ENCODE peak calls at places on chromosomes 12 and 14, in ten cellular contexts. One of them, this sample, is unnamed. For H3K36me3 and H3K27me3, the result is how much of the 10 kb centered on the place peaks cover.

GRCh38 chr12:104263580-104264358 is 39.8 kb upstream of the EID3 start:
- DNase-seq in colonic mucosa: no peak
- DNase-seq in psoas muscle: no peak
- DNase-seq in body of pancreas: no peak
- DNase-seq in lung: no peak
- DNase-seq in trophoblast cell: no peak
- DNase-seq in aorta: no peak
- DNase-seq in hepatocyte: no peak
- DNase-seq in kidney epithelial cell: no peak
- DNase-seq in effector memory CD4-positive, alpha-beta T cell: no peak
- DNase-seq in this sample: no peak

GRCh38 chr12:104569348-104570173 is 112.8 kb downstream of the CHST11 start:
- DNase-seq in colonic mucosa: peak
- DNase-seq in psoas muscle: no peak
- DNase-seq in body of pancreas: no peak
- DNase-seq in lung: no peak
- DNase-seq in trophoblast cell: peak
- DNase-seq in aorta: no peak
- DNase-seq in hepatocyte: no peak
- DNase-seq in kidney epithelial cell: no peak
- DNase-seq in effector memory CD4-positive, alpha-beta T cell: peak
- DNase-seq in this sample: no peak

GRCh38 chr14:51716610-51717009 is 64.9 kb downstream of the FRMD6 start:
- DNase-seq in colonic mucosa: no peak
- DNase-seq in psoas muscle: no peak
- DNase-seq in body of pancreas: no peak
- DNase-seq in lung: no peak
- DNase-seq in trophoblast cell: no peak
- DNase-seq in aorta: no peak
- DNase-seq in hepatocyte: no peak
- DNase-seq in kidney epithelial cell: no peak
- DNase-seq in effector memory CD4-positive, alpha-beta T cell: no peak
- DNase-seq in this sample: no peak

GRCh38 chr12:75878382-75878720 is 153.2 kb downstream of the PHLDA1 start:
- DNase-seq in colonic mucosa: no peak
- DNase-seq in psoas muscle: no peak
- DNase-seq in body of pancreas: no peak
- DNase-seq in lung: no peak
- DNase-seq in trophoblast cell: no peak
- DNase-seq in aorta: no peak
- DNase-seq in hepatocyte: peak
- DNase-seq in kidney epithelial cell: no peak
- DNase-seq in effector memory CD4-positive, alpha-beta T cell: no peak
- DNase-seq in this sample: no peak

GRCh38 chr14:93295541-93296220 is 37.2 kb downstream of the BTBD7 start:
- DNase-seq in colonic mucosa: no peak
- DNase-seq in psoas muscle: no peak
- DNase-seq in body of pancreas: no peak
- DNase-seq in lung: no peak
- DNase-seq in trophoblast cell: no peak
- DNase-seq in aorta: no peak
- DNase-seq in hepatocyte: no peak
- DNase-seq in kidney epithelial cell: no peak
- DNase-seq in effector memory CD4-positive, alpha-beta T cell: no peak
- DNase-seq in this sample: no peak

GRCh38 chr14:66056926-66057552 is 429.1 kb upstream of the CCDC196 start:
- DNase-seq in colonic mucosa: peak
- DNase-seq in psoas muscle: no peak
- DNase-seq in body of pancreas: no peak
- DNase-seq in lung: no peak
- DNase-seq in trophoblast cell: no peak
- DNase-seq in aorta: no peak
- DNase-seq in hepatocyte: no peak
- DNase-seq in kidney epithelial cell: no peak
- DNase-seq in effector memory CD4-positive, alpha-beta T cell: no peak
- DNase-seq in this sample: no peak

GRCh38 chr12:3558255-3558654 is 67.3 kb downstream of the PRMT8 start:
- DNase-seq in colonic mucosa: no peak
- DNase-seq in psoas muscle: no peak
- DNase-seq in body of pancreas: no peak
- DNase-seq in lung: no peak
- DNase-seq in trophoblast cell: peak
- DNase-seq in aorta: no peak
- DNase-seq in hepatocyte: no peak
- DNase-seq in kidney epithelial cell: no peak
- DNase-seq in effector memory CD4-positive, alpha-beta T cell: no peak
- DNase-seq in this sample: no peak

GRCh38 chr14:69056389-69056788 is 77.3 kb upstream of the ACTN1 start:
- DNase-seq in colonic mucosa: no peak
- DNase-seq in psoas muscle: no peak
- DNase-seq in body of pancreas: no peak
- DNase-seq in lung: no peak
- DNase-seq in trophoblast cell: peak
- DNase-seq in aorta: no peak
- DNase-seq in hepatocyte: peak
- DNase-seq in kidney epithelial cell: peak
- DNase-seq in effector memory CD4-positive, alpha-beta T cell: no peak
- DNase-seq in this sample: peak

GRCh38 chr12:18700254-18700653 is 37.6 kb downstream of the PLCZ1 start:
- DNase-seq in colonic mucosa: no peak
- DNase-seq in psoas muscle: no peak
- DNase-seq in body of pancreas: no peak
- DNase-seq in lung: no peak
- DNase-seq in trophoblast cell: peak
- DNase-seq in aorta: no peak
- DNase-seq in hepatocyte: peak
- DNase-seq in kidney epithelial cell: no peak
- DNase-seq in effector memory CD4-positive, alpha-beta T cell: no peak
- DNase-seq in this sample: no peak

GRCh38 chr14:64790478-64790877 is 86.3 kb downstream of the PLEKHG3 start:
- DNase-seq in colonic mucosa: no peak
- DNase-seq in psoas muscle: no peak
- DNase-seq in body of pancreas: no peak
- DNase-seq in lung: no peak
- DNase-seq in trophoblast cell: no peak
- DNase-seq in aorta: no peak
- DNase-seq in hepatocyte: no peak
- DNase-seq in kidney epithelial cell: no peak
- DNase-seq in effector memory CD4-positive, alpha-beta T cell: no peak
- DNase-seq in this sample: no peak

GRCh38 chr14:99384446-99385417 is 95.9 kb downstream of the SETD3 start:
- DNase-seq in colonic mucosa: no peak
- DNase-seq in psoas muscle: no peak
- DNase-seq in body of pancreas: no peak
- DNase-seq in lung: no peak
- DNase-seq in trophoblast cell: no peak
- DNase-seq in aorta: peak
- DNase-seq in hepatocyte: no peak
- DNase-seq in kidney epithelial cell: no peak
- DNase-seq in effector memory CD4-positive, alpha-beta T cell: no peak
- DNase-seq in this sample: peak

GRCh38 chr12:25051171-25051570 is 102.3 kb upstream of the BCAT1 start:
- DNase-seq in colonic mucosa: no peak
- DNase-seq in psoas muscle: no peak
- DNase-seq in body of pancreas: no peak
- DNase-seq in lung: no peak
- DNase-seq in trophoblast cell: no peak
- DNase-seq in aorta: no peak
- DNase-seq in hepatocyte: no peak
- DNase-seq in kidney epithelial cell: no peak
- DNase-seq in effector memory CD4-positive, alpha-beta T cell: no peak
- DNase-seq in this sample: no peak

GRCh38 chr12:130560321-130560720 is 155.8 kb downstream of the RIMBP2 start:
- DNase-seq in colonic mucosa: no peak
- DNase-seq in psoas muscle: no peak
- DNase-seq in body of pancreas: no peak
- DNase-seq in lung: no peak
- DNase-seq in trophoblast cell: no peak
- DNase-seq in aorta: no peak
- DNase-seq in hepatocyte: no peak
- DNase-seq in kidney epithelial cell: no peak
- DNase-seq in effector memory CD4-positive, alpha-beta T cell: no peak
- DNase-seq in this sample: no peak

GRCh38 chr12:130562711-130563110 is 153.4 kb downstream of the RIMBP2 start:
- DNase-seq in colonic mucosa: no peak
- DNase-seq in psoas muscle: no peak
- DNase-seq in body of pancreas: no peak
- DNase-seq in lung: no peak
- DNase-seq in trophoblast cell: no peak
- DNase-seq in aorta: no peak
- DNase-seq in hepatocyte: no peak
- DNase-seq in kidney epithelial cell: no peak
- DNase-seq in effector memory CD4-positive, alpha-beta T cell: no peak
- DNase-seq in this sample: no peak

GRCh38 chr12:130565189-130565588 is 150.9 kb downstream of the RIMBP2 start:
- DNase-seq in colonic mucosa: no peak
- DNase-seq in psoas muscle: no peak
- DNase-seq in body of pancreas: no peak
- DNase-seq in lung: no peak
- DNase-seq in trophoblast cell: no peak
- DNase-seq in aorta: no peak
- DNase-seq in hepatocyte: no peak
- DNase-seq in kidney epithelial cell: no peak
- DNase-seq in effector memory CD4-positive, alpha-beta T cell: no peak
- DNase-seq in this sample: no peak

GRCh38 chr12:130566446-130567155 is 149.5 kb downstream of the RIMBP2 start:
- DNase-seq in colonic mucosa: no peak
- DNase-seq in psoas muscle: no peak
- DNase-seq in body of pancreas: no peak
- DNase-seq in lung: no peak
- DNase-seq in trophoblast cell: no peak
- DNase-seq in aorta: no peak
- DNase-seq in hepatocyte: no peak
- DNase-seq in kidney epithelial cell: no peak
- DNase-seq in effector memory CD4-positive, alpha-beta T cell: no peak
- DNase-seq in this sample: no peak

DNA sequence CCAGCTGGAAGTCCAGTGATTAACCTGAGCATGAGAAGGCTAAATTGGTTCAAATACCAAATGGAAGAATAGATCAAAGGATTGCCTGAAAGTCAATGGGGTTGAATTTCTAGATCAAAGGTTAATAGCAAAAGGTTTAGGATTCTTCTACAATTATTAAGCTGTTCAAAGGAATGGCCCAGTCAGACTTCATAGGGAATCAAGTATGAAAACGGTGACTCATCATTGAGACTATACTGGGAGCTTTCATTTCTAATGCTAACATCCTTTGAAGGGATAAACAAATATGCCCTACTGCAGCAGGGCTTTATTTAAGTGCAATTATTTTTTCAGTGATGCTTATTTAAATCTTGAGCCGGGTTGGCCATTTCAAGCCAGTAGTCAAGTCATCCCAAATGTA is 152.8 kb downstream of the RIMBP2 start:
- DNase-seq in colonic mucosa: no peak
- DNase-seq in psoas muscle: no peak
- DNase-seq in body of pancreas: no peak
- DNase-seq in lung: no peak
- DNase-seq in trophoblast cell: no peak
- DNase-seq in aorta: no peak
- DNase-seq in hepatocyte: no peak
- DNase-seq in kidney epithelial cell: no peak
- DNase-seq in effector memory CD4-positive, alpha-beta T cell: no peak
- DNase-seq in this sample: no peak
- H3K4me3 ChIP-seq in colonic mucosa: no peak
- H3K4me3 ChIP-seq in psoas muscle: no peak
- H3K4me3 ChIP-seq in body of pancreas: no peak
- H3K4me3 ChIP-seq in lung: no peak
- H3K4me3 ChIP-seq in trophoblast cell: no peak
- H3K4me3 ChIP-seq in aorta: no peak
- H3K4me3 ChIP-seq in hepatocyte: no peak
- H3K4me3 ChIP-seq in kidney epithelial cell: no peak
- H3K4me3 ChIP-seq in effector memory CD4-positive, alpha-beta T cell: no peak
- H3K4me3 ChIP-seq in this sample: no peak

DNA sequence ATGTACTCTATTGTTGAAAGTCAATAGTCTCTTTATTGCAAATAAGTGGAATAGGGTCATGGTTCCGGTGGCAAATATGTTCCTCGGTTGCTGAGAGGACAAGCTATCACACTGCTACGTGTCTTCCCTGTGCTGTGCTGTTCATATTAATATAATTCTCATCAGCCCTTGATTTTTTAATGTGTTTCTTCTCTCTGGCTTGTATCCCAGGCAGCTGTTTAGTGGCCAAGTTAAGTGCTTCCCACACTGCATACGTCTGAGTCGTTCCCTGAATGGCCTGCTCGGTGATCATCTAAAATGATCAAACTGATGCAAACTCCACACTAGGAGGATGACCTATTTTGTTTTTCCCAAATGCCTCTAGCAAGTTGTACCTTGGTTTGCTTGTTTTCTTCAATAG is 186.4 kb downstream of the ANO6 start:
- DNase-seq in colonic mucosa: no peak
- DNase-seq in psoas muscle: no peak
- DNase-seq in body of pancreas: no peak
- DNase-seq in lung: no peak
- DNase-seq in trophoblast cell: no peak
- DNase-seq in aorta: no peak
- DNase-seq in hepatocyte: no peak
- DNase-seq in kidney epithelial cell: no peak
- DNase-seq in effector memory CD4-positive, alpha-beta T cell: no peak
- DNase-seq in this sample: no peak
- H3K36me3 ChIP-seq in colonic mucosa: under half
- H3K36me3 ChIP-seq in psoas muscle: under half
- H3K36me3 ChIP-seq in body of pancreas: under half
- H3K36me3 ChIP-seq in lung: under half
- H3K36me3 ChIP-seq in trophoblast cell: under half
- H3K36me3 ChIP-seq in aorta: under half
- H3K36me3 ChIP-seq in hepatocyte: under half
- H3K36me3 ChIP-seq in kidney epithelial cell: under half
- H3K36me3 ChIP-seq in effector memory CD4-positive, alpha-beta T cell: under half
- H3K36me3 ChIP-seq in this sample: under half

GRCh38 chr14:61221906-61222305 is 59.2 kb downstream of the TMEM30B start:
- DNase-seq in colonic mucosa: no peak
- DNase-seq in psoas muscle: no peak
- DNase-seq in body of pancreas: no peak
- DNase-seq in lung: no peak
- DNase-seq in trophoblast cell: no peak
- DNase-seq in aorta: no peak
- DNase-seq in hepatocyte: no peak
- DNase-seq in kidney epithelial cell: no peak
- DNase-seq in effector memory CD4-positive, alpha-beta T cell: no peak
- DNase-seq in this sample: no peak
- H3K27me3 ChIP-seq in colonic mucosa: under half
- H3K27me3 ChIP-seq in psoas muscle: under half
- H3K27me3 ChIP-seq in body of pancreas: under half
- H3K27me3 ChIP-seq in lung: under half
- H3K27me3 ChIP-seq in trophoblast cell: under half
- H3K27me3 ChIP-seq in aorta: under half
- H3K27me3 ChIP-seq in hepatocyte: under half
- H3K27me3 ChIP-seq in kidney epithelial cell: under half
- H3K27me3 ChIP-seq in effector memory CD4-positive, alpha-beta T cell: under half
- H3K27me3 ChIP-seq in this sample: under half

DNA sequence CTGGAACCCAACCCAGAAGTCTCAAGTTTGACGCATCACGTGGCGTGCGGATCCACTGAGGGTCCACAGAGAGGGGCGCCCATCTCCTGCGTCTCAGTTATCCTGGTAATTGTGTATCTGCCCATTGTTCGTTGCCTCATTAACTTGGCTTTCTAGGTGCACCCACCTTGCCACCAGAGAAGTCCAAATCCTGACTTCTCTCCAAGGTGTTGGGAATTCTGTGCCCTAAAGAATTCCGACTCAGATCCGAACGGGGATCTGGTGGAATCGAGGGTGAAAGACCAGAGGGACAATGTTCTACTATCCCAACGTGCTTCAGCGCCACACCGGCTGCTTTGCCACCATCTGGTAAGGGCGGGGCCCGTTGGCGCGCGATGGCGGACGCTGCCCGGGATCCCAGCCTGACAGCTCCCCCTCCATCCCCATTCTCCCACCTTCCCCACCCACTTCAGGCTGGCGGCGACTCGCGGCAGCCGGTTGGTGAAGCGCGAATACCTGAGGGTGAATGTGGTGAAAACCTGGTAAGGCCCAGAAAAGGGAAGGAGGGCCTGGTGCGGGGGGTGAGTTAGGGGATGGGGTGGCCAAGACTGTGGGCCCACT is 481 bp downstream of the REC8 start:
- DNase-seq in colonic mucosa: no peak
- DNase-seq in psoas muscle: peak
- DNase-seq in body of pancreas: no peak
- DNase-seq in lung: no peak
- DNase-seq in trophoblast cell: no peak
- DNase-seq in aorta: no peak
- DNase-seq in hepatocyte: no peak
- DNase-seq in kidney epithelial cell: no peak
- DNase-seq in effector memory CD4-positive, alpha-beta T cell: no peak
- DNase-seq in this sample: no peak
- H3K4me3 ChIP-seq in colonic mucosa: peak
- H3K4me3 ChIP-seq in psoas muscle: peak
- H3K4me3 ChIP-seq in body of pancreas: no peak
- H3K4me3 ChIP-seq in lung: peak
- H3K4me3 ChIP-seq in trophoblast cell: peak
- H3K4me3 ChIP-seq in aorta: no peak
- H3K4me3 ChIP-seq in hepatocyte: peak
- H3K4me3 ChIP-seq in kidney epithelial cell: peak
- H3K4me3 ChIP-seq in effector memory CD4-positive, alpha-beta T cell: no peak
- H3K4me3 ChIP-seq in this sample: peak